ENCODE peak calls at places on chromosomes 3 and 15, in five cellular contexts. S is left ventricle myocardium inferior, M is mesenchymal stem cell, I is small intestine, C is K562. R is an unnamed sample. For H3K4me1, the result is how much of the 10 kb centered on the place peaks cover.

GRCh38 chr15:40063563-40064011 is 24.6 kb upstream of the SRP14 start:
- DNase-seq in S (no peak), M (peak), I (no peak), C (no peak), R (no peak)

GRCh38 chr3:113212155-113212844 is 943 bp downstream of the BOC start:
- DNase-seq in S (peak), M (peak), I (no peak), C (no peak), R (no peak)

GRCh38 chr3:78204977-78205376 is 1165.1 kb downstream of the ROBO2 start:
- DNase-seq in S (no peak), M (peak), I (no peak), C (no peak), R (no peak)

GRCh38 chr3:191502583-191502982 is 41.6 kb downstream of the PYDC2 start:
- DNase-seq in S (no peak), M (no peak), I (peak), C (peak), R (no peak)

GRCh38 chr15:61364871-61365270 is 135.8 kb upstream of the RORA start:
- DNase-seq in S (no peak), M (no peak), I (no peak), C (no peak), R (no peak)

GRCh38 chr15:91126080-91126479 is 26.0 kb downstream of the SV2B start:
- DNase-seq in S (no peak), M (no peak), I (no peak), C (no peak), R (no peak)

GRCh38 chr3:99545941-99546580 is 92.3 kb upstream of the COL8A1 start:
- DNase-seq in S (no peak), M (peak), I (no peak), C (no peak), R (no peak)

GRCh38 chr3:52354676-52355075 is 38.6 kb downstream of the DNAH1 start:
- DNase-seq in S (no peak), M (no peak), I (no peak), C (no peak), R (no peak)

GRCh38 chr15:95929232-95929846 is 401.2 kb upstream of the NR2F2 start:
- DNase-seq in S (no peak), M (peak), I (no peak), C (peak), R (no peak)

GRCh38 chr3:102089182-102089581 is 239.9 kb downstream of the NFKBIZ start:
- DNase-seq in S (no peak), M (no peak), I (peak), C (no peak), R (peak)

GRCh38 chr15:73081321-73081958 is 29.2 kb downstream of the NEO1 start:
- DNase-seq in S (no peak), M (peak), I (peak), C (peak), R (peak)

GRCh38 chr15:28164876-28165275 is 65.8 kb upstream of the OCA2 start:
- DNase-seq in S (no peak), M (no peak), I (no peak), C (no peak), R (no peak)
- H3K27ac ChIP-seq in S (no peak), M (no peak), I (no peak), C (no peak), R (no peak)

DNA sequence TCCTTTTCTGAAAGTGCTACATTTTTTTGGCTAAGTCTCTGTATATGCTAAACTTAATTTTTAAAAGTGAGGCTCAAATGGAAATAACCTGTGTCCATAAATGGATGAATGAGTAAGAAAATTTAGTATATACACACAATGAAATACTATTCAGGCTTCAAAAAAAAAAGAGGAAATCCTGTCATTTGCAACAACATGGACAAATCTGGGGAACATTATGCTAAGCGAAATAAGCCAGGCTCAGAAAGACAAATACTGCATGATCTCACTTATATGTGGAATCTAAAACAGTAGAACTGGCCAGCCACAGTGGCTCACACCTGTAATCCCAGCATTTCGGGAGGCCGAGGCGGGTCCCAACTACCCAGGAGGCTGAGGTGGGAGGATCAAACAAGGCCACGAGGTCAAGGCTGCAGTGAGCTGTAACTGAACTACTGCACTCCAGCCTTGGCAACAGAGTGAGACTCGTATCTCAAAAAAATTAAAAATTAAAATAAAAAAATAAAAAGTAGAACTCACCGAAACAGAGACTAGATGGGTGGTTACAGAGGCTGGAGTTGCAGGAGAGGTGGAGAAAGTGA is 25.8 kb downstream of the CCDC12 start:
- DNase-seq in S (no peak), M (no peak), I (no peak), C (no peak), R (no peak)
- H3K4me1 ChIP-seq in S (half or more), M (under half), I (half or more), C (half or more), R (under half)

DNA sequence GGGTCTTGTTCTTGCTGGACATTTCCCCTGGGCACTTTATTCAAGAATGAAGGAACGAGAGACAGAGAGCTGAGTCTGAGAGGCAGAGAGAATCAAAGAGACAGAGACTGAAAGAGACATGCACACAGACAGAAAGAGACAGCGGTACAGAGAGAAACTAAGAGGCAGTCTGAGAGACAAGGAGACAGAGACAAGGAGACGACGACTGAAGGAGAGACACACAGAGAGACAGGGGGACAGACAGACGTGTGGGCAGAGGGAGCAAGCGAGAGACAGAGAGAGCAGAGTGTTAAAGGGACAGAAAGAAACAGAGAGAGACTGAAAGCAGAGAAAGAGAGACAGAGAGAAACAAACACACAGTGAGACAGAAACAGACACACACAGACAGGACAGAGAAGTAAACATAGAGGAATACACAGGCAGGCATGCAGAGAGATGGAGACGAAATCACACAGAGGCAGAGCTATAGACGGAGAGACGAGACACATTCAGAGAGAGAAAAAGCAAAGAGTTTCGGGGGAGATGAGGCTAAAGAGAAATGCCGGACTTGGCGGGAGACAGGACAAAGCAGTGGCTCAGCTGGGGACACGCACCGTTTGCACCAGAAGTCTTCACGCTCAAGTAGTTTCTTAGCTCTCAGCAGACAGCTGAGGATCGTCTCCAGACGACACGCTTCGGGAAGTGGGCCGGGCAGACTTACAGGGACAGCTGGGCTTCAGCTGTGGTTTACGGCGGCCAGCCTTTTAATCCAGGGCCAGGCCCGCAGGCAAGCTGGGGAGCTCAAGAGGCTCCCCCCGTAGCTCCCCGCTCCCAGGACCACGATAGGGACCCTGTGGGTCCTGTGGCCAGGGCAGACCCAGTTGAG is 56.0 kb upstream of the DLG1 start:
- DNase-seq in S (peak), M (peak), I (no peak), C (no peak), R (peak)
- H3K4me3 ChIP-seq in S (peak), M (no peak), I (no peak), C (no peak), R (no peak)

GRCh38 chr3:42610978-42611377 is 10.5 kb downstream of the NKTR start:
- DNase-seq in S (no peak), M (no peak), I (no peak), C (no peak), R (no peak)
- H3K27ac ChIP-seq in S (peak), M (no peak), I (no peak), C (peak), R (no peak)

DNA sequence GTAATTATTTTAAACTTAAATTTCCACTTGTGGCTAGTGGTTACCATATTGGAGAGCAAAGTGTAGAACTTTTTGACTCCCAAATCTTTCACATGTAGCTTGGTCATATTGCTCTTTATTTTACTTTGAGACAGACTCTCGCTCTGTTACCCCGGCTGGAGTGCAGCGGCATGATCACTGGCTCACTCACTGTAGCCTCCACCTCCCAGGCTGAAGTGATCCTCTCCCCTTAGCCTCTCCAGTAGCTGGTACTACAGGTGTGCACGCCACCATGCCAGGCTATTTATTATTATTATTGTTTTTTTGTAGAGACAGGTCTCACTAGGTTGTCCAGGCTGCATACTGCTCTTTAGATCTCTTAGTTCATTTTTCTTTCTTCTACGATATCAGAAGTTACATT is 3.9 kb downstream of the FNDC3B start:
- DNase-seq in S (no peak), M (no peak), I (no peak), C (no peak), R (no peak)
- H3K4me1 ChIP-seq in S (half or more), M (under half), I (under half), C (under half), R (under half)

DNA sequence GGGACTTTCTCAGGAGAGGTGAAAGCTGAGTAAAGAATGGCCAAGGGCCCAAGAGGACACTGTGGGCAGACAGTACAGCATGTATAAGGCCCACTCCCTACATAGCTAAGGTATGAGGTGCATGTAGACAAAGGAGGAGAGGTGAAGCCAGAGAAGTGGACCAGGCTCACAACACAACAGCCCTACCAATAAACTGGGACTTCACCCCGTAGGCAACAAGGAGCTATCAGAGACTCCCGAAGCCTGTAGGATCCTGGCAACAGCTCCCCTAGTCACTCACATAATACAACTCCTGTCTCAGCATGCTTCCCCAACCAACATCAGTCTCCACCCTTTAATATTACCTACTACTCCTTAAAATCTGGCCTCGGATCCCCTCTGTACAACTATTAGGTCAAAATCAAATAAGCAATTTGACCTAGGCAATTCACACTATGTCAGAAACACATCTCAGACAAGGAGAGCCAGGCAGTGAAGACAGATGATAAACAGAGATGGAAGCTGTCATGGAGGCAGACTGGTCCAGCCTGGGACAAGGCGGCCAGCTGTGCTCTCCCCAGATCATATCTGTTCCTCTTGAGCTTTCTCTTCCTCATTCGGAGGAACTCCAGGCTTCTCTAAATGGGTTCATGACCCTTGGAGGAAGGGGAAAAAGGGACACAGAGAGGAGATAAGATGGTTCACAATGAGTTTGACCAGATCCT is 1.4 kb downstream of the XXYLT1 start:
- DNase-seq in S (no peak), M (no peak), I (no peak), C (no peak), R (no peak)
- H3K4me3 ChIP-seq in S (peak), M (no peak), I (no peak), C (peak), R (peak)

DNA sequence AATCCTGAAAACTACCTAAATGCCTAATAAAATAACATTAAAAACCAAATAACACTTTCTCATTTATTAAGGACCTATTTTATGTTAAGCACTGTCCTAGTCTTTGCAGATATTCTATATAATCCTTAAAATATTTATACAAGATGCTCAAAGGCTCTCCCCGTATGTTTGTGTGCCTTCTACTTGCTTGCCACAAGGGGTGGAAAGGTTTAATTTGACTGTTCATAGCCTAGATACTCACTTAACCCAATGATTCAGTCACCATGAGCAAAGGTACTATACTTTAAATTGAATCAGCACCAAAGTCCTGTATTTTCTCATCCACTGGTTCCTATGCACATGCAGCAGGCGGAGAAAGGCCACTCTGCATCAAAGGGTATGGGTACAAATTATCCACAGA is 32.0 kb downstream of the LSAMP start:
- DNase-seq in S (no peak), M (no peak), I (no peak), C (no peak), R (no peak)
- H3K27ac ChIP-seq in S (no peak), M (no peak), I (no peak), C (no peak), R (no peak)

GRCh38 chr3:30353711-30354467 is 252.5 kb upstream of the TGFBR2 start:
- DNase-seq in S (no peak), M (no peak), I (peak), C (no peak), R (no peak)
- H3K4me1 ChIP-seq in S (half or more), M (under half), I (under half), C (under half), R (under half)

GRCh38 chr15:49824700-49825099 is 203.9 kb downstream of the DTWD1 start:
- DNase-seq in S (no peak), M (no peak), I (no peak), C (no peak), R (no peak)

GRCh38 chr15:49823987-49824538 is 203.2 kb downstream of the DTWD1 start:
- DNase-seq in S (no peak), M (no peak), I (no peak), C (no peak), R (no peak)

GRCh38 chr15:49830411-49830810 is 209.6 kb downstream of the DTWD1 start:
- DNase-seq in S (no peak), M (peak), I (no peak), C (no peak), R (no peak)

GRCh38 chr15:49827311-49827710 is 206.5 kb downstream of the DTWD1 start:
- DNase-seq in S (no peak), M (no peak), I (no peak), C (no peak), R (no peak)

DNA sequence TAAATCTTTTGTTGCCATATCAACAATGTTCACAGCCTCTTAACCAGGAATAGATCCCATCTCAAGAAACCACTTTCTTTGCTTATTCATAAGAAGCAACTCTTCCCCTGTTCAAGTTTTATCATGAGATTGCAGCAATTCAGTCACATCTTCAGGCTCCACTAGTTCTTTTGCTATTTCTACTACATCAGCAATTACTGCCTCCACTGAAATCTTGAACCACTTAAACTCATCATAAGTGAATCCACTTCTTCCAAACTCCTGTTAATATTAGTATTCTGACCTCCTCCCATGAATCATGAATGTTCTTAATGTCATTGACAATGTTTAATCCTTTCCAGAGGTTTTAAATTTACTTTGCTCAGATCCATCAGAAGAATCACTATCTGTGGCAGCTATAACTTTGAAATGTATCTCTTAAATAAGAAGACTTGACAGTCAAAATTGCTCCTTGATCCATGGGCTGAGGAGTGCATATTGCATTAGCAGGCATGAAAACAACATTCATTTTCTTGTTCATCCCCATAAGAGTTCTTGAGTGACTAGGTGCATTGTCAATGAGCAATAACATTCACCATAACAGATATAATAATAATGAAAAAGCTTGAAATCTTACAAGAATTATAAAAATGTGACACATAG is 205.9 kb downstream of the DTWD1 start:
- DNase-seq in S (no peak), M (no peak), I (no peak), C (no peak), R (no peak)
- H3K4me3 ChIP-seq in S (no peak), M (no peak), I (no peak), C (no peak), R (no peak)

GRCh38 chr3:188491276-188491687 is 337.3 kb downstream of the LPP start:
- DNase-seq in S (no peak), M (peak), I (no peak), C (no peak), R (no peak)
- H3K27ac ChIP-seq in S (peak), M (peak), I (peak), C (no peak), R (no peak)

R was measured in colonic mucosa.